ENCODE peak calls at places on chromosomes 2 and 18, in eight cellular contexts. One of them, this sample, is unnamed.

GRCh38 chr2:20120569-20121416 is 69.4 kb upstream of the LAPTM4A start:
- DNase-seq in NB4: no peak
- DNase-seq in bronchial epithelial cell: no peak
- DNase-seq in pancreas: no peak
- DNase-seq in breast epithelium: no peak
- DNase-seq in endothelial cell of umbilical vein: no peak
- DNase-seq in A549: no peak
- DNase-seq in astrocyte of the spinal cord: no peak
- DNase-seq in this sample: no peak

GRCh38 chr2:3249477-3249962 is 128.1 kb downstream of the EIPR1 start:
- DNase-seq in NB4: no peak
- DNase-seq in bronchial epithelial cell: no peak
- DNase-seq in pancreas: no peak
- DNase-seq in breast epithelium: no peak
- DNase-seq in endothelial cell of umbilical vein: no peak
- DNase-seq in A549: no peak
- DNase-seq in astrocyte of the spinal cord: no peak
- DNase-seq in this sample: no peak

GRCh38 chr2:71850306-71850801 is 297.3 kb downstream of the CYP26B1 start:
- DNase-seq in NB4: no peak
- DNase-seq in bronchial epithelial cell: no peak
- DNase-seq in pancreas: no peak
- DNase-seq in breast epithelium: no peak
- DNase-seq in endothelial cell of umbilical vein: no peak
- DNase-seq in A549: no peak
- DNase-seq in astrocyte of the spinal cord: no peak
- DNase-seq in this sample: no peak

GRCh38 chr2:108570416-108570815 is 36.1 kb downstream of the LIMS1 start:
- DNase-seq in NB4: no peak
- DNase-seq in bronchial epithelial cell: peak; percentile 60
- DNase-seq in pancreas: no peak
- DNase-seq in breast epithelium: no peak
- DNase-seq in endothelial cell of umbilical vein: no peak
- DNase-seq in A549: no peak
- DNase-seq in astrocyte of the spinal cord: peak; percentile 72
- DNase-seq in this sample: no peak

GRCh38 chr2:174778479-174778962 is 14.2 kb upstream of the CHRNA1 start:
- DNase-seq in NB4: peak; percentile 84
- DNase-seq in bronchial epithelial cell: no peak
- DNase-seq in pancreas: no peak
- DNase-seq in breast epithelium: no peak
- DNase-seq in endothelial cell of umbilical vein: no peak
- DNase-seq in A549: no peak
- DNase-seq in astrocyte of the spinal cord: peak; percentile 99
- DNase-seq in this sample: peak; percentile 82

GRCh38 chr2:105595536-105595935 is 149.2 kb upstream of the NCK2 start:
- DNase-seq in NB4: peak; percentile 30
- DNase-seq in bronchial epithelial cell: peak; percentile 74
- DNase-seq in pancreas: no peak
- DNase-seq in breast epithelium: no peak
- DNase-seq in endothelial cell of umbilical vein: no peak
- DNase-seq in A549: no peak
- DNase-seq in astrocyte of the spinal cord: no peak
- DNase-seq in this sample: no peak

GRCh38 chr2:233424028-233424951 is 70.0 kb downstream of the DGKD start:
- DNase-seq in NB4: no peak
- DNase-seq in bronchial epithelial cell: peak; percentile 46
- DNase-seq in pancreas: no peak
- DNase-seq in breast epithelium: peak; percentile 67
- DNase-seq in endothelial cell of umbilical vein: no peak
- DNase-seq in A549: no peak
- DNase-seq in astrocyte of the spinal cord: no peak
- DNase-seq in this sample: no peak

GRCh38 chr2:47783491-47784330 is 766 bp downstream of the MSH6 start:
- DNase-seq in NB4: peak; percentile 88
- DNase-seq in bronchial epithelial cell: peak; percentile 22
- DNase-seq in pancreas: peak; percentile 87
- DNase-seq in breast epithelium: no peak
- DNase-seq in endothelial cell of umbilical vein: peak; percentile 56
- DNase-seq in A549: peak; percentile 85
- DNase-seq in astrocyte of the spinal cord: peak; percentile 53
- DNase-seq in this sample: peak; percentile 82

GRCh38 chr2:219731173-219731572 is 103.7 kb downstream of the SLC4A3 start:
- DNase-seq in NB4: no peak
- DNase-seq in bronchial epithelial cell: peak; percentile 79
- DNase-seq in pancreas: no peak
- DNase-seq in breast epithelium: no peak
- DNase-seq in endothelial cell of umbilical vein: no peak
- DNase-seq in A549: no peak
- DNase-seq in astrocyte of the spinal cord: no peak
- DNase-seq in this sample: no peak

GRCh38 chr2:237096201-237096600 is 10.5 kb downstream of the COPS8 start:
- DNase-seq in NB4: no peak
- DNase-seq in bronchial epithelial cell: no peak
- DNase-seq in pancreas: no peak
- DNase-seq in breast epithelium: no peak
- DNase-seq in endothelial cell of umbilical vein: peak; percentile 96
- DNase-seq in A549: no peak
- DNase-seq in astrocyte of the spinal cord: no peak
- DNase-seq in this sample: no peak

GRCh38 chr2:66815886-66816285 is 381.0 kb downstream of the MEIS1 start:
- DNase-seq in NB4: no peak
- DNase-seq in bronchial epithelial cell: peak; percentile 52
- DNase-seq in pancreas: no peak
- DNase-seq in breast epithelium: no peak
- DNase-seq in endothelial cell of umbilical vein: no peak
- DNase-seq in A549: no peak
- DNase-seq in astrocyte of the spinal cord: no peak
- DNase-seq in this sample: no peak

GRCh38 chr2:241272298-241272721 is 43.2 kb downstream of the HDLBP start:
- DNase-seq in NB4: peak; percentile 56
- DNase-seq in bronchial epithelial cell: no peak
- DNase-seq in pancreas: peak; percentile 87
- DNase-seq in breast epithelium: no peak
- DNase-seq in endothelial cell of umbilical vein: peak; percentile 26
- DNase-seq in A549: no peak
- DNase-seq in astrocyte of the spinal cord: peak; percentile 22
- DNase-seq in this sample: peak; percentile 52

GRCh38 chr18:57429607-57430165 is 5.5 kb upstream of the ONECUT2 start:
- DNase-seq in NB4: no peak
- DNase-seq in bronchial epithelial cell: no peak
- DNase-seq in pancreas: no peak
- DNase-seq in breast epithelium: no peak
- DNase-seq in endothelial cell of umbilical vein: no peak
- DNase-seq in A549: no peak
- DNase-seq in astrocyte of the spinal cord: no peak
- DNase-seq in this sample: peak; percentile 52

GRCh38 chr2:205678743-205679142 is 3.6 kb upstream of the NRP2 start:
- DNase-seq in NB4: no peak
- DNase-seq in bronchial epithelial cell: peak; percentile 98
- DNase-seq in pancreas: no peak
- DNase-seq in breast epithelium: no peak
- DNase-seq in endothelial cell of umbilical vein: no peak
- DNase-seq in A549: no peak
- DNase-seq in astrocyte of the spinal cord: no peak
- DNase-seq in this sample: no peak

GRCh38 chr2:177717831-177718618 is 325.5 kb downstream of the AGPS start:
- DNase-seq in NB4: peak; percentile 9
- DNase-seq in bronchial epithelial cell: peak; percentile 34
- DNase-seq in pancreas: no peak
- DNase-seq in breast epithelium: no peak
- DNase-seq in endothelial cell of umbilical vein: peak; percentile 38
- DNase-seq in A549: no peak
- DNase-seq in astrocyte of the spinal cord: no peak
- DNase-seq in this sample: no peak

GRCh38 chr2:24122356-24123211 is 550 bp downstream of the PFN4 start:
- DNase-seq in NB4: peak; percentile 19
- DNase-seq in bronchial epithelial cell: no peak
- DNase-seq in pancreas: no peak
- DNase-seq in breast epithelium: no peak
- DNase-seq in endothelial cell of umbilical vein: peak; percentile 12
- DNase-seq in A549: peak; percentile 20
- DNase-seq in astrocyte of the spinal cord: peak; percentile 16
- DNase-seq in this sample: peak; percentile 16

GRCh38 chr2:186903183-186903582 is 54.2 kb upstream of the ZSWIM2 start:
- DNase-seq in NB4: no peak
- DNase-seq in bronchial epithelial cell: peak; percentile 24
- DNase-seq in pancreas: no peak
- DNase-seq in breast epithelium: no peak
- DNase-seq in endothelial cell of umbilical vein: peak; percentile 56
- DNase-seq in A549: no peak
- DNase-seq in astrocyte of the spinal cord: peak; percentile 44
- DNase-seq in this sample: no peak
- TF ChIP-seq CTCF in NB4: no peak
- TF ChIP-seq CTCF in bronchial epithelial cell: peak; percentile 21
- TF ChIP-seq CTCF in pancreas: no peak
- TF ChIP-seq CTCF in breast epithelium: peak; percentile 26
- TF ChIP-seq CTCF in endothelial cell of umbilical vein: peak; percentile 38
- TF ChIP-seq CTCF in A549: peak; percentile 44
- TF ChIP-seq CTCF in astrocyte of the spinal cord: peak; percentile 50
- TF ChIP-seq CTCF in this sample: peak; percentile 5

DNA sequence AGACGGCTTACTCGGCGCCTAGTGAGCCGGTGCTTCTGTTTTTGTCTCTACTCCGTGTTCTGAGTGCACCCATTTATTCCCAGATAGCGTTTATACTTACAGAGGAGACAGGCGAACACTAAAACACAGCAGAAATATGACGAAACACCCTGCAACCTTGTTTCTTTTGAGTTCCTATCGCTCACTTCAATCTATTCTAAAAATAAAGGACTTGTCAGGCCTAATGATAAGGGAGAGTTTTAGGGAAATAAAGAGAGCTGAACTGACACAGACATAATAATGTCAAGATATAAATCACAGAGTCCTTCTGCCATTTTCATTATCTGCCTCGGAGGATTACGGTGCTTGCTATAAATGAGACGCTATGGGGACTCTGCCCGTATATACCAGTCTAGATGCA is 659.7 kb upstream of the SALL3 start:
- DNase-seq in NB4: no peak
- DNase-seq in bronchial epithelial cell: no peak
- DNase-seq in pancreas: no peak
- DNase-seq in breast epithelium: no peak
- DNase-seq in endothelial cell of umbilical vein: no peak
- DNase-seq in A549: no peak
- DNase-seq in astrocyte of the spinal cord: no peak
- DNase-seq in this sample: no peak
- H3K4me3 ChIP-seq in NB4: no peak overlapping the region
- H3K4me3 ChIP-seq in bronchial epithelial cell: no peak overlapping the region
- H3K4me3 ChIP-seq in pancreas: no peak overlapping the region
- H3K4me3 ChIP-seq in breast epithelium: no peak overlapping the region
- H3K4me3 ChIP-seq in endothelial cell of umbilical vein: no peak overlapping the region
- H3K4me3 ChIP-seq in A549: no peak overlapping the region
- H3K4me3 ChIP-seq in astrocyte of the spinal cord: no peak overlapping the region
- H3K4me3 ChIP-seq in this sample: no peak overlapping the region

GRCh38 chr18:36504928-36505327 is 207.4 kb downstream of the FHOD3 start:
- DNase-seq in NB4: no peak
- DNase-seq in bronchial epithelial cell: peak; percentile 65
- DNase-seq in pancreas: no peak
- DNase-seq in breast epithelium: no peak
- DNase-seq in endothelial cell of umbilical vein: no peak
- DNase-seq in A549: no peak
- DNase-seq in astrocyte of the spinal cord: peak; percentile 24
- DNase-seq in this sample: no peak
- TF ChIP-seq CTCF in NB4: no peak
- TF ChIP-seq CTCF in bronchial epithelial cell: no peak
- TF ChIP-seq CTCF in pancreas: no peak
- TF ChIP-seq CTCF in breast epithelium: no peak
- TF ChIP-seq CTCF in endothelial cell of umbilical vein: no peak
- TF ChIP-seq CTCF in A549: no peak
- TF ChIP-seq CTCF in astrocyte of the spinal cord: no peak
- TF ChIP-seq CTCF in this sample: no peak

GRCh38 chr2:54599914-54600313 is 123.5 kb upstream of the EML6 start:
- DNase-seq in NB4: no peak
- DNase-seq in bronchial epithelial cell: peak; percentile 93
- DNase-seq in pancreas: no peak
- DNase-seq in breast epithelium: peak; percentile 67
- DNase-seq in endothelial cell of umbilical vein: no peak
- DNase-seq in A549: no peak
- DNase-seq in astrocyte of the spinal cord: no peak
- DNase-seq in this sample: no peak
- H3K4me3 ChIP-seq in NB4: no peak overlapping the region
- H3K4me3 ChIP-seq in bronchial epithelial cell: no peak overlapping the region
- H3K4me3 ChIP-seq in pancreas: no peak overlapping the region
- H3K4me3 ChIP-seq in breast epithelium: no peak overlapping the region
- H3K4me3 ChIP-seq in endothelial cell of umbilical vein: no peak overlapping the region
- H3K4me3 ChIP-seq in A549: no peak overlapping the region
- H3K4me3 ChIP-seq in astrocyte of the spinal cord: no peak overlapping the region
- H3K4me3 ChIP-seq in this sample: no peak overlapping the region

DNA sequence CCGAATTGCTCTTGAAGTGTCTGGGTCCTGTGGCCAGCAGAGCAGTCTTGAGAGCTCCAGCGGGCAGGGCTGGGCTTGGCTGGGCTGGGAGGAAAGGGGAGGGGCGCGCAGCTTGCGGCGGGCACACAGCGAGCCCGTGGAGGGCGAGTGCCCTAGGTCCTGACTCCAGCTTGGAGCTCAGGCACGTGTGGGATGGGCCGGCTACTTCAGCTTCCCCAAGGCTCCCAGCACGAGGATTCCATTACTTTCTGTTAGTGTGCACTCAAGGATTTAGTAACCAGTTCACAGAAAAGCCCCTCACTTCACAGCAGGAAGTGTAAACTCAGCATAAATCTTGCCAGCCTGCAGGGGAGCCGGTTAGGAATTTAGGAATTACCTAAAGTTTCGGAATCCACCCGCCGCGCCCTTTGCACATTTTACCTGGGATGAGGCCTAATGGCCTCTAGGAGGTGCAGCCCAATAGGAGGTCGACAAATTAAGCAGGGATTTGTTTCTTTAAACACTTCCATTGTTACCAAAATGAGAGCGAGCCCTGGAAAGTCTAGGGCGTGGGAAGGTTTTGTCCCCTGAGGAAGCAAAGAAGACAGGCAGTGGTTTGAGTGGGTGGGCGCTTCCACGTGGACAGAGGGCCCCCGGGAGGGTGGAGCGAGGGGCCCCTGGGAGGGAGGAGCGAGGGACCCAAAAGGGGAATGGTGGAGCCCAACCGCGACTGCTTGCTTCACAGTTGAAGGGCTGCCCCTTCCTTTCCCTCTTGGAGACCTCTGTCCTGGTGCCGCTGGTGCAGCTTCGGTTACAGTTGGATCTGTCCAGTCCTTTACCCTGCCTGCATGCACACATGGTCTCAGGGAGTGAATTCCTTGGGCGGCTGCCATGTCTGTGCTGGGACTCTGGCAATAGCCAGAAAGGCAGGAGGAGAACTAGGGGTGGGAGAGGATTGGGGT is 93.3 kb downstream of the CTAGE1 start:
- DNase-seq in NB4: no peak
- DNase-seq in bronchial epithelial cell: peak; percentile 40
- DNase-seq in pancreas: peak; percentile 49
- DNase-seq in breast epithelium: no peak
- DNase-seq in endothelial cell of umbilical vein: peak; percentile 72
- DNase-seq in A549: no peak
- DNase-seq in astrocyte of the spinal cord: peak; percentile 44
- DNase-seq in this sample: no peak
- TF ChIP-seq CTCF in NB4: no peak
- TF ChIP-seq CTCF in bronchial epithelial cell: peak; percentile 55
- TF ChIP-seq CTCF in pancreas: no peak
- TF ChIP-seq CTCF in breast epithelium: peak; percentile 28
- TF ChIP-seq CTCF in endothelial cell of umbilical vein: no peak
- TF ChIP-seq CTCF in A549: no peak
- TF ChIP-seq CTCF in astrocyte of the spinal cord: peak; percentile 21
- TF ChIP-seq CTCF in this sample: no peak

GRCh38 chr18:52152036-52152435 is 188.0 kb upstream of the DCC start:
- DNase-seq in NB4: no peak
- DNase-seq in bronchial epithelial cell: no peak
- DNase-seq in pancreas: no peak
- DNase-seq in breast epithelium: no peak
- DNase-seq in endothelial cell of umbilical vein: no peak
- DNase-seq in A549: no peak
- DNase-seq in astrocyte of the spinal cord: peak; percentile 44
- DNase-seq in this sample: peak; percentile 4
- H3K4me3 ChIP-seq in NB4: no peak overlapping the region
- H3K4me3 ChIP-seq in bronchial epithelial cell: no peak overlapping the region
- H3K4me3 ChIP-seq in pancreas: no peak overlapping the region
- H3K4me3 ChIP-seq in breast epithelium: no peak overlapping the region
- H3K4me3 ChIP-seq in endothelial cell of umbilical vein: no peak overlapping the region
- H3K4me3 ChIP-seq in A549: no peak overlapping the region
- H3K4me3 ChIP-seq in astrocyte of the spinal cord: no peak overlapping the region
- H3K4me3 ChIP-seq in this sample: no peak overlapping the region

This sample was measured in GM12865.